ENCODE peak calls at places on chromosome 15, in six cellular contexts. One of them, this sample, is unnamed.

GRCh38 chr15:42727740-42728355 is 9.1 kb downstream of the CDAN1 start:
- DNase-seq in lower leg skin: no peak
- DNase-seq in activated CD4-positive, alpha-beta T cell treated with anti-CD3 and anti-CD28 coated beads, Interleukin-2, amount 10 ng/mL, durations not matched to agents 7 days and 5 days: no peak
- DNase-seq in effector memory CD4-positive, alpha-beta T cell: no peak
- DNase-seq in GM03348: no peak
- DNase-seq in stimulated activated CD4-positive, alpha-beta T cell treated with anti-CD3 and anti-CD28 coated beads, Interleukin-4, amount 100 ng/mL, for 24 hours: no peak
- DNase-seq in this sample: no peak

GRCh38 chr15:31396881-31397560 is 70.4 kb downstream of the KLF13 start:
- DNase-seq in GM03348: peak
- DNase-seq in lower leg skin: peak
- DNase-seq in activated CD4-positive, alpha-beta T cell treated with anti-CD3 and anti-CD28 coated beads, Interleukin-2, amount 10 ng/mL, durations not matched to agents 7 days and 5 days: peak
- DNase-seq in stimulated activated CD4-positive, alpha-beta T cell treated with anti-CD3 and anti-CD28 coated beads, Interleukin-4, amount 100 ng/mL, for 24 hours: peak
- DNase-seq in effector memory CD4-positive, alpha-beta T cell: no peak
- DNase-seq in this sample: peak

GRCh38 chr15:48437178-48437577 is 105.9 kb downstream of the DUT start:
- DNase-seq in activated CD4-positive, alpha-beta T cell treated with anti-CD3 and anti-CD28 coated beads, Interleukin-2, amount 10 ng/mL, durations not matched to agents 7 days and 5 days: no peak
- DNase-seq in GM03348: peak
- DNase-seq in effector memory CD4-positive, alpha-beta T cell: no peak
- DNase-seq in stimulated activated CD4-positive, alpha-beta T cell treated with anti-CD3 and anti-CD28 coated beads, Interleukin-4, amount 100 ng/mL, for 24 hours: no peak
- DNase-seq in lower leg skin: no peak
- DNase-seq in this sample: no peak

GRCh38 chr15:39270976-39271375 is 309.9 kb upstream of the THBS1 start:
- DNase-seq in stimulated activated CD4-positive, alpha-beta T cell treated with anti-CD3 and anti-CD28 coated beads, Interleukin-4, amount 100 ng/mL, for 24 hours: no peak
- DNase-seq in lower leg skin: no peak
- DNase-seq in effector memory CD4-positive, alpha-beta T cell: no peak
- DNase-seq in activated CD4-positive, alpha-beta T cell treated with anti-CD3 and anti-CD28 coated beads, Interleukin-2, amount 10 ng/mL, durations not matched to agents 7 days and 5 days: no peak
- DNase-seq in GM03348: peak
- DNase-seq in this sample: no peak

GRCh38 chr15:30065025-30065801 is 17.5 kb upstream of the GOLGA8J start:
- DNase-seq in GM03348: peak
- DNase-seq in effector memory CD4-positive, alpha-beta T cell: no peak
- DNase-seq in stimulated activated CD4-positive, alpha-beta T cell treated with anti-CD3 and anti-CD28 coated beads, Interleukin-4, amount 100 ng/mL, for 24 hours: no peak
- DNase-seq in activated CD4-positive, alpha-beta T cell treated with anti-CD3 and anti-CD28 coated beads, Interleukin-2, amount 10 ng/mL, durations not matched to agents 7 days and 5 days: no peak
- DNase-seq in lower leg skin: no peak
- DNase-seq in this sample: no peak

GRCh38 chr15:85941186-85941855 is 138.3 kb upstream of the AGBL1 start:
- DNase-seq in effector memory CD4-positive, alpha-beta T cell: no peak
- DNase-seq in activated CD4-positive, alpha-beta T cell treated with anti-CD3 and anti-CD28 coated beads, Interleukin-2, amount 10 ng/mL, durations not matched to agents 7 days and 5 days: no peak
- DNase-seq in lower leg skin: no peak
- DNase-seq in stimulated activated CD4-positive, alpha-beta T cell treated with anti-CD3 and anti-CD28 coated beads, Interleukin-4, amount 100 ng/mL, for 24 hours: no peak
- DNase-seq in GM03348: no peak
- DNase-seq in this sample: no peak

GRCh38 chr15:40282144-40282869 is 557 bp downstream of the ANKRD63 start:
- DNase-seq in GM03348: peak
- DNase-seq in effector memory CD4-positive, alpha-beta T cell: peak
- DNase-seq in activated CD4-positive, alpha-beta T cell treated with anti-CD3 and anti-CD28 coated beads, Interleukin-2, amount 10 ng/mL, durations not matched to agents 7 days and 5 days: peak
- DNase-seq in lower leg skin: no peak
- DNase-seq in stimulated activated CD4-positive, alpha-beta T cell treated with anti-CD3 and anti-CD28 coated beads, Interleukin-4, amount 100 ng/mL, for 24 hours: peak
- DNase-seq in this sample: peak

GRCh38 chr15:34109775-34110663 is 8.1 kb downstream of the PGBD4 start:
- DNase-seq in effector memory CD4-positive, alpha-beta T cell: no peak
- DNase-seq in GM03348: peak
- DNase-seq in activated CD4-positive, alpha-beta T cell treated with anti-CD3 and anti-CD28 coated beads, Interleukin-2, amount 10 ng/mL, durations not matched to agents 7 days and 5 days: peak
- DNase-seq in stimulated activated CD4-positive, alpha-beta T cell treated with anti-CD3 and anti-CD28 coated beads, Interleukin-4, amount 100 ng/mL, for 24 hours: peak
- DNase-seq in lower leg skin: no peak
- DNase-seq in this sample: no peak

GRCh38 chr15:68795298-68795848 is 25.3 kb downstream of the ANP32A start:
- DNase-seq in activated CD4-positive, alpha-beta T cell treated with anti-CD3 and anti-CD28 coated beads, Interleukin-2, amount 10 ng/mL, durations not matched to agents 7 days and 5 days: peak
- DNase-seq in GM03348: peak
- DNase-seq in lower leg skin: peak
- DNase-seq in effector memory CD4-positive, alpha-beta T cell: peak
- DNase-seq in stimulated activated CD4-positive, alpha-beta T cell treated with anti-CD3 and anti-CD28 coated beads, Interleukin-4, amount 100 ng/mL, for 24 hours: peak
- DNase-seq in this sample: peak

GRCh38 chr15:27550635-27551034 is 548.5 kb downstream of the OCA2 start:
- DNase-seq in GM03348: no peak
- DNase-seq in effector memory CD4-positive, alpha-beta T cell: no peak
- DNase-seq in activated CD4-positive, alpha-beta T cell treated with anti-CD3 and anti-CD28 coated beads, Interleukin-2, amount 10 ng/mL, durations not matched to agents 7 days and 5 days: no peak
- DNase-seq in lower leg skin: no peak
- DNase-seq in stimulated activated CD4-positive, alpha-beta T cell treated with anti-CD3 and anti-CD28 coated beads, Interleukin-4, amount 100 ng/mL, for 24 hours: no peak
- DNase-seq in this sample: no peak

GRCh38 chr15:74384566-74385441 is 17.4 kb upstream of the CYP11A1 start:
- DNase-seq in GM03348: peak
- DNase-seq in lower leg skin: no peak
- DNase-seq in activated CD4-positive, alpha-beta T cell treated with anti-CD3 and anti-CD28 coated beads, Interleukin-2, amount 10 ng/mL, durations not matched to agents 7 days and 5 days: peak
- DNase-seq in effector memory CD4-positive, alpha-beta T cell: no peak
- DNase-seq in stimulated activated CD4-positive, alpha-beta T cell treated with anti-CD3 and anti-CD28 coated beads, Interleukin-4, amount 100 ng/mL, for 24 hours: peak
- DNase-seq in this sample: no peak

GRCh38 chr15:39357478-39358268 is 223.2 kb upstream of the THBS1 start:
- DNase-seq in activated CD4-positive, alpha-beta T cell treated with anti-CD3 and anti-CD28 coated beads, Interleukin-2, amount 10 ng/mL, durations not matched to agents 7 days and 5 days: no peak
- DNase-seq in effector memory CD4-positive, alpha-beta T cell: no peak
- DNase-seq in stimulated activated CD4-positive, alpha-beta T cell treated with anti-CD3 and anti-CD28 coated beads, Interleukin-4, amount 100 ng/mL, for 24 hours: no peak
- DNase-seq in GM03348: no peak
- DNase-seq in lower leg skin: no peak
- DNase-seq in this sample: no peak

GRCh38 chr15:52256930-52257733 is 38.5 kb downstream of the MYO5C start:
- DNase-seq in effector memory CD4-positive, alpha-beta T cell: no peak
- DNase-seq in activated CD4-positive, alpha-beta T cell treated with anti-CD3 and anti-CD28 coated beads, Interleukin-2, amount 10 ng/mL, durations not matched to agents 7 days and 5 days: peak
- DNase-seq in stimulated activated CD4-positive, alpha-beta T cell treated with anti-CD3 and anti-CD28 coated beads, Interleukin-4, amount 100 ng/mL, for 24 hours: no peak
- DNase-seq in lower leg skin: no peak
- DNase-seq in GM03348: peak
- DNase-seq in this sample: no peak

GRCh38 chr15:63677778-63678177 is 80.6 kb downstream of the FBXL22 start:
- DNase-seq in effector memory CD4-positive, alpha-beta T cell: no peak
- DNase-seq in GM03348: no peak
- DNase-seq in stimulated activated CD4-positive, alpha-beta T cell treated with anti-CD3 and anti-CD28 coated beads, Interleukin-4, amount 100 ng/mL, for 24 hours: no peak
- DNase-seq in lower leg skin: no peak
- DNase-seq in activated CD4-positive, alpha-beta T cell treated with anti-CD3 and anti-CD28 coated beads, Interleukin-2, amount 10 ng/mL, durations not matched to agents 7 days and 5 days: no peak
- DNase-seq in this sample: peak

GRCh38 chr15:65535192-65535591 is 4.9 kb downstream of the HACD3 start:
- DNase-seq in activated CD4-positive, alpha-beta T cell treated with anti-CD3 and anti-CD28 coated beads, Interleukin-2, amount 10 ng/mL, durations not matched to agents 7 days and 5 days: no peak
- DNase-seq in effector memory CD4-positive, alpha-beta T cell: no peak
- DNase-seq in stimulated activated CD4-positive, alpha-beta T cell treated with anti-CD3 and anti-CD28 coated beads, Interleukin-4, amount 100 ng/mL, for 24 hours: no peak
- DNase-seq in GM03348: no peak
- DNase-seq in lower leg skin: no peak
- DNase-seq in this sample: no peak

GRCh38 chr15:41919954-41920538 is 26.2 kb upstream of the SPTBN5 start:
- DNase-seq in lower leg skin: no peak
- DNase-seq in GM03348: no peak
- DNase-seq in effector memory CD4-positive, alpha-beta T cell: no peak
- DNase-seq in activated CD4-positive, alpha-beta T cell treated with anti-CD3 and anti-CD28 coated beads, Interleukin-2, amount 10 ng/mL, durations not matched to agents 7 days and 5 days: no peak
- DNase-seq in stimulated activated CD4-positive, alpha-beta T cell treated with anti-CD3 and anti-CD28 coated beads, Interleukin-4, amount 100 ng/mL, for 24 hours: no peak
- DNase-seq in this sample: no peak

GRCh38 chr15:72858205-72858604 is 74.6 kb upstream of the ADPGK start:
- DNase-seq in activated CD4-positive, alpha-beta T cell treated with anti-CD3 and anti-CD28 coated beads, Interleukin-2, amount 10 ng/mL, durations not matched to agents 7 days and 5 days: no peak
- DNase-seq in effector memory CD4-positive, alpha-beta T cell: no peak
- DNase-seq in stimulated activated CD4-positive, alpha-beta T cell treated with anti-CD3 and anti-CD28 coated beads, Interleukin-4, amount 100 ng/mL, for 24 hours: no peak
- DNase-seq in lower leg skin: no peak
- DNase-seq in GM03348: no peak
- DNase-seq in this sample: no peak

GRCh38 chr15:66188464-66188863 is 65.1 kb downstream of the MEGF11 start:
- DNase-seq in lower leg skin: peak
- DNase-seq in effector memory CD4-positive, alpha-beta T cell: no peak
- DNase-seq in GM03348: no peak
- DNase-seq in activated CD4-positive, alpha-beta T cell treated with anti-CD3 and anti-CD28 coated beads, Interleukin-2, amount 10 ng/mL, durations not matched to agents 7 days and 5 days: no peak
- DNase-seq in stimulated activated CD4-positive, alpha-beta T cell treated with anti-CD3 and anti-CD28 coated beads, Interleukin-4, amount 100 ng/mL, for 24 hours: no peak
- DNase-seq in this sample: no peak

GRCh38 chr15:33309602-33310276 is 1.0 kb upstream of the RYR3 start:
- DNase-seq in stimulated activated CD4-positive, alpha-beta T cell treated with anti-CD3 and anti-CD28 coated beads, Interleukin-4, amount 100 ng/mL, for 24 hours: no peak
- DNase-seq in GM03348: no peak
- DNase-seq in lower leg skin: no peak
- DNase-seq in activated CD4-positive, alpha-beta T cell treated with anti-CD3 and anti-CD28 coated beads, Interleukin-2, amount 10 ng/mL, durations not matched to agents 7 days and 5 days: no peak
- DNase-seq in effector memory CD4-positive, alpha-beta T cell: no peak
- DNase-seq in this sample: no peak

GRCh38 chr15:62736756-62737155 is 305.8 kb upstream of the TPM1 start:
- DNase-seq in lower leg skin: no peak
- DNase-seq in effector memory CD4-positive, alpha-beta T cell: no peak
- DNase-seq in stimulated activated CD4-positive, alpha-beta T cell treated with anti-CD3 and anti-CD28 coated beads, Interleukin-4, amount 100 ng/mL, for 24 hours: no peak
- DNase-seq in GM03348: no peak
- DNase-seq in activated CD4-positive, alpha-beta T cell treated with anti-CD3 and anti-CD28 coated beads, Interleukin-2, amount 10 ng/mL, durations not matched to agents 7 days and 5 days: no peak
- DNase-seq in this sample: no peak

GRCh38 chr15:95448531-95449210 is 881.8 kb upstream of the NR2F2 start:
- DNase-seq in stimulated activated CD4-positive, alpha-beta T cell treated with anti-CD3 and anti-CD28 coated beads, Interleukin-4, amount 100 ng/mL, for 24 hours: no peak
- DNase-seq in effector memory CD4-positive, alpha-beta T cell: no peak
- DNase-seq in GM03348: peak
- DNase-seq in activated CD4-positive, alpha-beta T cell treated with anti-CD3 and anti-CD28 coated beads, Interleukin-2, amount 10 ng/mL, durations not matched to agents 7 days and 5 days: no peak
- DNase-seq in lower leg skin: no peak
- DNase-seq in this sample: no peak

GRCh38 chr15:101355678-101356464 is 60.8 kb upstream of the SNRPA1 start:
- DNase-seq in activated CD4-positive, alpha-beta T cell treated with anti-CD3 and anti-CD28 coated beads, Interleukin-2, amount 10 ng/mL, durations not matched to agents 7 days and 5 days: no peak
- DNase-seq in effector memory CD4-positive, alpha-beta T cell: no peak
- DNase-seq in stimulated activated CD4-positive, alpha-beta T cell treated with anti-CD3 and anti-CD28 coated beads, Interleukin-4, amount 100 ng/mL, for 24 hours: no peak
- DNase-seq in GM03348: no peak
- DNase-seq in lower leg skin: peak
- DNase-seq in this sample: peak

GRCh38 chr15:60635507-60636352 is 156.8 kb upstream of the ICE2 start:
- DNase-seq in lower leg skin: no peak
- DNase-seq in activated CD4-positive, alpha-beta T cell treated with anti-CD3 and anti-CD28 coated beads, Interleukin-2, amount 10 ng/mL, durations not matched to agents 7 days and 5 days: no peak
- DNase-seq in effector memory CD4-positive, alpha-beta T cell: no peak
- DNase-seq in GM03348: peak
- DNase-seq in stimulated activated CD4-positive, alpha-beta T cell treated with anti-CD3 and anti-CD28 coated beads, Interleukin-4, amount 100 ng/mL, for 24 hours: no peak
- DNase-seq in this sample: no peak

GRCh38 chr15:56205061-56205876 is 38.4 kb downstream of the RFX7 start:
- DNase-seq in effector memory CD4-positive, alpha-beta T cell: no peak
- DNase-seq in stimulated activated CD4-positive, alpha-beta T cell treated with anti-CD3 and anti-CD28 coated beads, Interleukin-4, amount 100 ng/mL, for 24 hours: no peak
- DNase-seq in activated CD4-positive, alpha-beta T cell treated with anti-CD3 and anti-CD28 coated beads, Interleukin-2, amount 10 ng/mL, durations not matched to agents 7 days and 5 days: no peak
- DNase-seq in lower leg skin: no peak
- DNase-seq in GM03348: peak
- DNase-seq in this sample: no peak

GRCh38 chr15:44782516-44782915 is 46.2 kb downstream of the TRIM69 start:
- DNase-seq in lower leg skin: no peak
- DNase-seq in stimulated activated CD4-positive, alpha-beta T cell treated with anti-CD3 and anti-CD28 coated beads, Interleukin-4, amount 100 ng/mL, for 24 hours: no peak
- DNase-seq in activated CD4-positive, alpha-beta T cell treated with anti-CD3 and anti-CD28 coated beads, Interleukin-2, amount 10 ng/mL, durations not matched to agents 7 days and 5 days: no peak
- DNase-seq in GM03348: no peak
- DNase-seq in effector memory CD4-positive, alpha-beta T cell: no peak
- DNase-seq in this sample: no peak